ENCODE peak calls at places on chromosomes 2 and 18, in four cellular contexts. H is K562, G is HepG2, V is A549. I is an unnamed sample.

GRCh38 chr2:19560785-19561184 is 202.4 kb upstream of the OSR1 start:
- DNase-seq in H (no peak), G (no peak), V (no peak), I (no peak)

GRCh38 chr2:15169326-15170038 is 391.7 kb downstream of the NBAS start:
- DNase-seq in H (no peak), G (peak), V (peak), I (no peak)

GRCh38 chr2:44840186-44840850 is 101.2 kb upstream of the SIX3 start:
- DNase-seq in H (no peak), G (no peak), V (no peak), I (peak)

GRCh38 chr18:42157420-42157819 is 202.4 kb downstream of the PIK3C3 start:
- DNase-seq in H (no peak), G (no peak), V (no peak), I (no peak)

GRCh38 chr2:27537287-27537686 is 40.6 kb downstream of the GCKR start:
- DNase-seq in H (peak), G (no peak), V (no peak), I (no peak)

GRCh38 chr2:71827973-71828372 is 319.7 kb downstream of the CYP26B1 start:
- DNase-seq in H (no peak), G (no peak), V (no peak), I (no peak)

GRCh38 chr2:193966590-193966989 is 1690.4 kb upstream of the SLC39A10 start:
- DNase-seq in H (no peak), G (no peak), V (peak), I (no peak)

GRCh38 chr18:50268022-50268747 is 1.9 kb upstream of the CFAP53 start:
- DNase-seq in H (peak), G (no peak), V (peak), I (peak)

GRCh38 chr2:238439093-238439849 is 12.5 kb downstream of the ASB1 start:
- DNase-seq in H (no peak), G (no peak), V (peak), I (no peak)

GRCh38 chr2:85852979-85853498 is 35.8 kb downstream of the ST3GAL5 start:
- DNase-seq in H (no peak), G (no peak), V (no peak), I (no peak)

GRCh38 chr2:137838255-137839092 is 125.8 kb upstream of the HNMT start:
- DNase-seq in H (peak), G (peak), V (peak), I (no peak)

GRCh38 chr2:191204443-191204842 is 40.8 kb upstream of the MYO1B start:
- DNase-seq in H (no peak), G (no peak), V (no peak), I (no peak)

GRCh38 chr2:233084488-233084887 is 24.3 kb downstream of the INPP5D start:
- DNase-seq in H (no peak), G (no peak), V (no peak), I (no peak)

GRCh38 chr2:233082934-233083755 is 23.0 kb downstream of the INPP5D start:
- DNase-seq in H (no peak), G (no peak), V (no peak), I (no peak)

GRCh38 chr2:233082222-233082933 is 22.2 kb downstream of the INPP5D start:
- DNase-seq in H (no peak), G (no peak), V (no peak), I (no peak)

GRCh38 chr2:233085037-233085838 is 25.1 kb downstream of the INPP5D start:
- DNase-seq in H (no peak), G (peak), V (no peak), I (no peak)

GRCh38 chr2:233083782-233084181 is 23.6 kb downstream of the INPP5D start:
- DNase-seq in H (no peak), G (no peak), V (no peak), I (no peak)
- TF ChIP-seq RFX5 in H (no peak), G (no peak), V (no peak), I (no peak)

GRCh38 chr2:229164545-229165249 is 106.4 kb downstream of the PID1 start:
- DNase-seq in H (no peak), G (no peak), V (no peak), I (no peak)
- TF ChIP-seq CEBPB in H (no peak), G (peak), V (no peak), I (no peak)

DNA sequence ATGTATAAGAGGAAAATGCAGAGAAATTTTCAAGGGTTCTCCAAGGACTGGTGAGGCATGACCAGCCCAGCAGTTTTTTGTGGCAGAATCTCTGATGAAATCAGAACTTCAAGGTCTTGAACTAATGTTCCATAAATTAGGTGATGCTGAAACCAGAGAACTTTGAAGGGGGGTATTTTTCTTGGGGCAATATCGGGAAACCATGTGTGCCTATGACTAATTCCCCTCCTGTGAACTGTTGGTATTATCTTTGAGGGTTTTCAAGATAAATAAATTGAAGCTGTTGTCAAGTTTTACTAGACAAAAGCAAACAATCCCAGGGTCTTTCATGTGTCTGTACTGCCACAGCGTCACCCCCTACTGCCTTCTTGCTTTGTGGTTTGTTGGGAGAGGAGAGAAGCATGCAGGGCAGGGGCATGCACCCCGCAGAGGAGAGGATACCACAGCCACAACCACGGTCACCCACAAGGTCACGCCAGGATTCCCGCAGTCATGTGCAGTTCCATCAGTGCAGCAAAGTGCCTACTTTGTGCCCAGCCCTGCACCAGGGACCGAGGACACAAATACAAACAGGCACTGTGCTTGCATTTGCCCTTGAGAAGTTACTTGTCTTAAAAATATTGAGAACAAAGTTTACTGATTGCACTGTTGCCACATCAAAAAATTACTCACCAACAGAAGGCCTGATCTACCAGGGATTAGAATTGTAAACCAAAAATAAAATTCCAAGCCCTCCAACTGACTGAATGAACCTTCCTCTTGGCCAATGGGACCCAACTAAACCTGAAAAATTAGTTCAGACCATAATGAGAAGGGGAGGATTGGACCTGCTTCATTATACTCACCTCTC is 413.3 kb upstream of the TRIB2 start:
- DNase-seq in H (no peak), G (no peak), V (no peak), I (no peak)
- TF ChIP-seq PHF8 in H (no peak), G (no peak), V (no peak), I (no peak)

DNA sequence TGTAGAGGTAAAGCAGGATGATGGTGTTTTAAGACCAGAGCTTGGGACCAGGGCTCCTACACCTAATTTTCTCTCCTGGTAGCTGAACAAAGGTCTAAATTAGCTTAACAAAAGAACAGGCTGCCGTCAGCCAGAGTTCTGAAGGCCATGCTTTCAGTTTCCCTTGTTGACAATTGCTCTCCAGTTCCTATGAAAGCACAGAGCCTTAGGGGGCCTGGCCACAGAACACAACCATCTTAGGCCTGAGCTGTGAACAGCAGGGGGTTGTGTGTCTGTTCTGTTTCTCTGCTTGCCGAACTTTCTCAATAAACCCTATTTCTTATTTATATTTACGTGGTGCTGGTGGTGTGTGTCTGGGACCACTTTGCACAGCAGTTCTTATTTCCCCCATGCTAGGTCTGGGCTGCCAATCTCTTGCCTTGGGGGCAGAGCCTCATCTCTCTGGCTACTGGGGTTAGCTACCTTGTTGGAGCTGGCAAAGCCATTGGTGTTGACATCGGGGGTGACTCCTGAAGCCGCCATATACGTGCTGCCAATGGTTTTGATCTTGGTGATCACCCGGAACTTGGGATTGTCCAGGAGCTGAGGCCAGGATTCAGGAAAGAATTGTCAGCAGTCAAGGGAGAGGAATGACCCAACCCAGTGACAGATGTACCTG is 29.0 kb downstream of the CENPO start:
- DNase-seq in H (no peak), G (no peak), V (no peak), I (peak)
- TF ChIP-seq RFX5 in H (no peak), G (no peak), V (no peak), I (no peak)

DNA sequence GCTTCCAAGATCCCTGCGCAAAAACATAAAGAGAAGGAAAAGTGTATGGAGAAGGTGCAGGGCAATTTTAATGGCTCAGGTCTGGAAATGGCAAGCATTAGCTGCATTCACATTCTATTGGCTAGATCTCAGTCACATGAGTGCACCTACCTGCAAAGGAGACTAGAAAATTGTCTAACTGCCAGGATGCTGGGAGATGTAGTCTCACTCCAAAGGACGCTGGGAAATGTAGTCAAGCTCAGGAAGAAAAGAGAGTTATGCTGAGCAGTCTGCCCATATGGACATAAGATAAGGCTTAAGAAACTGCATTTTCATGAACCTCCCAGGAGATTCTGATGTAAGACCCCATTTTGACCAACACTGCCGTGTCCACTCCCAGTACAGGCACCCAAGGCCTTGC is 9.5 kb upstream of the KLHL29 start:
- DNase-seq in H (peak), G (no peak), V (peak), I (no peak)
- TF ChIP-seq CEBPB in H (peak), G (no peak), V (no peak), I (no peak)

GRCh38 chr18:75809392-75809791 is 381.9 kb upstream of the SMIM21 start:
- DNase-seq in H (no peak), G (no peak), V (no peak), I (no peak)

GRCh38 chr18:75810481-75810880 is 383.0 kb upstream of the SMIM21 start:
- DNase-seq in H (no peak), G (no peak), V (no peak), I (no peak)

GRCh38 chr18:75815767-75816166 is 388.3 kb upstream of the SMIM21 start:
- DNase-seq in H (no peak), G (no peak), V (no peak), I (no peak)

DNA sequence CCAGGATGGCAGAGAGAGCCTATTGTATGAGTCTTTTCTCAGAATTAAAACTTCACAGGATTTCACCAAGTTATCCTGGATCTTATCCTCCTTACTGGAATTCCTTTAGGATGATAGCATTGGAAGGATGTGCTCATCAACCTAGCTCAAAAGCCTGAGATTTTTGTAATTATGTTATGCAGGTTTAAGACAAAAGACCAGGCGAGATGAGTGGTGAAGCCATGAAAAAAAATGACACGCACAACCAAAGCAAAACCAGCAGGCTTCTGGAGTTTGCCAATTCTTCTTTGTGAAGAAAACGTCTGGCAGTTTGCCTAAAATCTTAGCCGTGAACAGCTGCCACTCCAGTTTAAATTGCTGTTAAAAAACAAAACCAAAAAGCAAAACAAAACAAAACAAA is 383.7 kb upstream of the SMIM21 start:
- DNase-seq in H (no peak), G (no peak), V (no peak), I (no peak)
- TF ChIP-seq PHF8 in H (no peak), G (no peak), V (no peak), I (no peak)

GRCh38 chr2:68747413-68747812 is 12.8 kb downstream of the ARHGAP25 start:
- DNase-seq in H (no peak), G (no peak), V (no peak), I (no peak)
- TF ChIP-seq RFX5 in H (no peak), G (no peak), V (no peak), I (no peak)

DNA sequence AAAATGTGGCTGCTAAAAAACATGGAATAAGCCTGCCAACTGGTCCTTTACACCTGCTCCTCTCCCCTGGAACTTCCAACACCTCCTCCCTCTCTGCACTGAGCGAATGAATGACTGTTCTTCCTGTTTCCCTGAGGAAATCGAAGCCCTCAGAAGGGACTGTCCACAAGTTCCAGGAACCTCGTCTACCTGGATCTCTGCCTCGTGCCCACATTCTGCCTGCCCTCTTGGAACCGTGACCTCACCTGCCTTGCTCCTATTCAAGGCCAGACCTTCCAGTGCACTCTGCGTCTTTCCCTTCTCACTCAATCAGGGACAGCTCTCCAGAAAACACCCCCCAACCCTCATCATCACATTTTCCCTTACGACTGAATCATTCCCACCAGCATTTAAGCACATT is 4.4 kb upstream of the CAB39 start:
- DNase-seq in H (no peak), G (no peak), V (no peak), I (no peak)
- TF ChIP-seq CEBPB in H (no peak), G (no peak), V (no peak), I (no peak)

I was measured in H1.